ENCODE peak calls at places on chromosomes 1 and 21, in eight cellular contexts. L, T, H, A, X, Y, E and S are unnamed samples.

GRCh38 chr21:26280715-26281310 is 110.2 kb upstream of the APP start:
- DNase-seq in Y (no peak), H (no peak), E (no peak), X (no peak), A (no peak), T (no peak), L (no peak), S (no peak)

GRCh38 chr1:2785631-2786328 is 15.7 kb downstream of the TTC34 start:
- DNase-seq in Y (no peak), L (no peak), T (no peak), X (no peak), E (peak; percentile 52), H (no peak), A (no peak), S (no peak)

GRCh38 chr1:190864013-190864610 is 386.4 kb upstream of the BRINP3 start:
- DNase-seq in H (no peak), Y (no peak), A (no peak), T (no peak), X (no peak), L (no peak), E (no peak), S (no peak)

GRCh38 chr1:244210884-244211558 is 159.9 kb downstream of the ZBTB18 start:
- DNase-seq in X (no peak), Y (no peak), T (no peak), L (no peak), H (no peak), A (no peak), E (no peak), S (no peak)

GRCh38 chr1:164452549-164452948 is 106.4 kb upstream of the PBX1 start:
- DNase-seq in X (no peak), L (no peak), E (no peak), T (no peak), A (no peak), H (no peak), Y (peak; percentile 4), S (no peak)

GRCh38 chr1:31855038-31855845 is 39.4 kb upstream of the SPOCD1 start:
- DNase-seq in X (no peak), H (no peak), L (no peak), Y (peak; percentile 34), A (peak; percentile 51), T (no peak), E (no peak), S (no peak)

GRCh38 chr21:16587671-16588379 is 858.0 kb downstream of the USP25 start:
- DNase-seq in Y (no peak), T (peak; percentile 13), E (peak; percentile 69), A (peak; percentile 64), H (no peak), X (no peak), L (no peak), S (no peak)

GRCh38 chr1:8337776-8338525 is 20.0 kb downstream of the SLC45A1 start:
- DNase-seq in Y (no peak), A (no peak), E (no peak), T (no peak), L (no peak), X (no peak), H (no peak), S (no peak)

GRCh38 chr1:112320035-112320429 is 76.0 kb upstream of the CTTNBP2NL start:
- DNase-seq in X (no peak), A (no peak), L (no peak), H (no peak), Y (no peak), T (no peak), E (no peak), S (no peak)

GRCh38 chr1:1137256-1138045 is 21.6 kb upstream of the C1orf159 start:
- DNase-seq in Y (no peak), E (no peak), H (no peak), T (no peak), L (no peak), X (no peak), A (no peak), S (no peak)

GRCh38 chr1:60866884-60867648 is 215.3 kb upstream of the NFIA start:
- DNase-seq in A (no peak), E (no peak), X (no peak), L (no peak), H (no peak), T (no peak), Y (no peak), S (no peak)

GRCh38 chr1:60866251-60866650 is 216.1 kb upstream of the NFIA start:
- DNase-seq in Y (no peak), L (no peak), T (no peak), E (no peak), X (no peak), H (no peak), A (no peak), S (no peak)

GRCh38 chr1:60869264-60869663 is 213.1 kb upstream of the NFIA start:
- DNase-seq in L (no peak), T (no peak), X (no peak), Y (no peak), H (no peak), E (no peak), A (no peak), S (no peak)

GRCh38 chr1:60870269-60870668 is 212.1 kb upstream of the NFIA start:
- DNase-seq in Y (no peak), L (no peak), T (no peak), E (no peak), H (no peak), X (no peak), A (no peak), S (no peak)

DNA sequence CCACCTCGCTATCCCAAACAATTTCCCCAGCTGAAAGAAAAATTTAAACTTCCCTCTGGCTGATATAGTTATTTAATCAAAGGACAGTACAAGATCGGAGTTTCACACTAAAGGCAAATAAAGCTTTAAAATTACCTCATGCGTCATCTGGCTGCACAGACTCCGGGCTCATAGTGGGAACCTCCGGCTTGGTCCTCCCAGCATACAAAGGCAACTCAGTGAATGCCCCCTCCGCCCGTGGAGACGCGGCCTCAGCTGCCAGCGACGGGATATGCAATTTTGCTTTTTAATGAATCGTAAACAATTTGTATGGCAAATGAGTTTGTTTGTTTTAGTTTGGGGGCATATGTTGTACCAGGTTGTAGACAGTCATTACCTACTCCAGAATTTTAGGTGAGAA is 214.6 kb upstream of the NFIA start:
- DNase-seq in E (no peak), H (no peak), L (no peak), Y (no peak), A (no peak), X (no peak), T (no peak), S (no peak)
- TF ChIP-seq CTCF in E (no peak), H (no peak), L (no peak), Y (no peak), A (no peak), X (no peak), T (no peak), S (no peak)

GRCh38 chr1:27487927-27488522 is 1.9 kb downstream of the WASF2 start:
- DNase-seq in L (no peak), T (no peak), Y (no peak), A (no peak), E (no peak), H (no peak), X (no peak), S (no peak)
- H3K4me3 ChIP-seq in L (peak overlapping the region; percentile 96), T (peak overlapping the region; percentile 99), Y (peak overlapping the region; percentile 98), A (peak overlapping the region; percentile 99), E (peak overlapping the region; percentile 72), H (peak overlapping the region; percentile 89), X (peak overlapping the region; percentile 99), S (peak overlapping the region; percentile 92)

GRCh38 chr1:108865316-108865910 is 8.5 kb upstream of the AKNAD1 start:
- DNase-seq in A (no peak), T (no peak), H (no peak), E (no peak), X (no peak), L (no peak), Y (no peak), S (no peak)

GRCh38 chr1:108861566-108861965 is 4.7 kb upstream of the AKNAD1 start:
- DNase-seq in Y (no peak), L (no peak), A (no peak), X (no peak), T (no peak), E (no peak), H (no peak), S (no peak)

GRCh38 chr1:108862698-108863477 is 6.0 kb upstream of the AKNAD1 start:
- DNase-seq in E (no peak), X (no peak), T (no peak), H (no peak), Y (no peak), L (no peak), A (no peak), S (no peak)

GRCh38 chr1:108862017-108862610 is 5.2 kb upstream of the AKNAD1 start:
- DNase-seq in T (no peak), A (no peak), E (no peak), X (no peak), H (no peak), Y (no peak), L (no peak), S (no peak)

DNA sequence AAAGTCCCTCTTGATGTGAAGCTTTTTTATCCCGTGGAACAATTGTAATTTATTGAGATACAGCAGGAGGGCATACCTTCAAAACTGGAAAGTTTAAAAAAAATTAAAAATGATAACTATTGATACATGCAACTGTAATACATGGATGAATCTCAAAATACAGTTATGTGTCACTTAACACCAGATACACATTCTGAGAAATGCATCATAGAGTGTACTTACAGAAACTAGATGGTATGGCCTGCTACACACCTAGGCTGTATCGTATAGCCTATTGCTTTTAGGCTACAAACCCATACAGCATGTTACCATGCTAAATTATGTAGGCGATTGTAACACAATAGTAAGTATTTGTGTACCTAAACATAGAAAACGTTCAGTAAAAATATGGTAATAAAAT is 7.1 kb upstream of the AKNAD1 start:
- DNase-seq in Y (no peak), L (no peak), A (no peak), H (no peak), X (no peak), E (no peak), T (no peak), S (no peak)
- TF ChIP-seq CTCF in Y (no peak), L (no peak), A (no peak), H (no peak), X (no peak), E (no peak), T (no peak), S (no peak)

GRCh38 chr1:166485620-166486019 is 318.8 kb upstream of the FAM78B start:
- DNase-seq in T (no peak), E (no peak), X (no peak), Y (no peak), A (peak; percentile 3), L (no peak), H (no peak), S (no peak)

GRCh38 chr1:166490437-166490784 is 323.6 kb upstream of the FAM78B start:
- DNase-seq in A (no peak), X (no peak), E (no peak), Y (no peak), H (no peak), T (no peak), L (no peak), S (no peak)

GRCh38 chr1:166489670-166490436 is 323.1 kb upstream of the FAM78B start:
- DNase-seq in A (no peak), Y (no peak), T (no peak), E (peak; percentile 55), H (no peak), L (no peak), X (peak; percentile 6), S (peak; percentile 75)

GRCh38 chr1:166488327-166488726 is 321.5 kb upstream of the FAM78B start:
- DNase-seq in E (no peak), L (no peak), T (no peak), H (no peak), Y (no peak), X (no peak), A (no peak), S (no peak)

DNA sequence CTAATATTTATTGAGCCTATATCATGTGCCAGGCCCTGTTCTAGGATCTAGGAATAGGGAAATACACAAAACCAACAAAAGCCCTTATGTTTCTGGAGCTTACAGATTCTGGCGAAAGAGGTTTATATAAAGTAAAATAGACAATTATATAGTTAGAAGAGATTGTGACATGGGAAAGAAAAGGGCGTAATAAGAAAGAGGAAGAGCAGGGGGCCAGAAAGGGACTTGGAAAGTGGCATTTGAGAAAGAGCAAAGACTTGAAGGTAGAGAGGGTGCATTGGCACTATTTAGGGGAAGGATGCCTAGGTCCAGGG is 322.5 kb upstream of the FAM78B start:
- DNase-seq in T (no peak), X (no peak), L (no peak), Y (no peak), A (no peak), H (no peak), E (no peak), S (no peak)
- H3K4me3 ChIP-seq in T (no peak overlapping the region), X (peak overlapping the region; percentile 36), L (no peak overlapping the region), Y (no peak overlapping the region), A (no peak overlapping the region), H (peak overlapping the region; percentile 41), E (peak overlapping the region; percentile 43), S (peak overlapping the region; percentile 45)